ENCODE peak calls at places on chromosome 22, in nine cellular contexts. Q is Caco-2; H is tibial artery; I is right lobe of liver; Z is CD4-positive, alpha-beta T cell; P is naive thymus-derived CD4-positive, alpha-beta T cell; O is cardiac muscle cell; K is transverse colon; N is mammary epithelial cell. G is an unnamed sample. For H3K27me3, the result is how much of the 10 kb centered on the place peaks cover.

GRCh38 chr22:17706451-17706900 is 67.8 kb downstream of the BID start:
- DNase-seq in Q (no peak), H (peak), I (peak), Z (no peak), P (peak), O (no peak), K (peak), N (peak), G (peak)

GRCh38 chr22:35509960-35510359 is 30.7 kb upstream of the RASD2 start:
- DNase-seq in Q (no peak), H (no peak), I (no peak), Z (no peak), P (no peak), O (no peak), K (no peak), N (no peak), G (no peak)

GRCh38 chr22:28917747-28918543 is 34.6 kb downstream of the ZNRF3 start:
- DNase-seq in Q (peak), H (no peak), I (no peak), Z (no peak), P (no peak), O (peak), K (peak), N (no peak), G (no peak)

GRCh38 chr22:41526802-41527799 is 17.2 kb downstream of the POLR3H start:
- DNase-seq in Q (peak), H (no peak), I (peak), Z (peak), P (peak), O (peak), K (peak), N (no peak), G (peak)

GRCh38 chr22:17578129-17578754 is 14.9 kb downstream of the SLC25A18 start:
- DNase-seq in Q (no peak), H (peak), I (peak), Z (no peak), P (no peak), O (no peak), K (peak), N (no peak), G (peak)

GRCh38 chr22:35202376-35202775 is 54.9 kb upstream of the HMGXB4 start:
- DNase-seq in Q (no peak), H (no peak), I (no peak), Z (no peak), P (no peak), O (no peak), K (no peak), N (peak), G (no peak)

GRCh38 chr22:33492210-33492651 is 428.0 kb downstream of the LARGE1 start:
- DNase-seq in Q (no peak), H (no peak), I (no peak), Z (no peak), P (no peak), O (peak), K (no peak), N (no peak), G (no peak)

GRCh38 chr22:22248878-22249277 is 4.3 kb downstream of the VPREB1 start:
- DNase-seq in Q (no peak), H (no peak), I (no peak), Z (no peak), P (no peak), O (no peak), K (no peak), N (no peak), G (no peak)

GRCh38 chr22:50724616-50725015 is 13.4 kb upstream of the ACR start:
- DNase-seq in Q (no peak), H (no peak), I (no peak), Z (no peak), P (no peak), O (no peak), K (no peak), N (no peak), G (no peak)

GRCh38 chr22:33897621-33897910 is 22.7 kb downstream of the LARGE1 start:
- DNase-seq in Q (no peak), H (no peak), I (no peak), Z (no peak), P (no peak), O (no peak), K (no peak), N (no peak), G (no peak)

GRCh38 chr22:21778705-21779363 is 43.2 kb upstream of the YPEL1 start:
- DNase-seq in Q (no peak), H (no peak), I (peak), Z (no peak), P (no peak), O (no peak), K (no peak), N (peak), G (no peak)

GRCh38 chr22:22070371-22070824 is 87.8 kb upstream of the TOP3B start:
- DNase-seq in Q (no peak), H (no peak), I (no peak), Z (no peak), P (no peak), O (no peak), K (no peak), N (peak), G (no peak)

GRCh38 chr22:32596471-32596870 is 121.9 kb downstream of the FBXO7 start:
- DNase-seq in Q (no peak), H (no peak), I (no peak), Z (no peak), P (no peak), O (no peak), K (no peak), N (peak), G (no peak)

GRCh38 chr22:32476286-32476685 is 1.7 kb downstream of the FBXO7 start:
- DNase-seq in Q (no peak), H (no peak), I (no peak), Z (no peak), P (no peak), O (no peak), K (no peak), N (no peak), G (no peak)

GRCh38 chr22:36430863-36431262 is 43.1 kb upstream of the MYH9 start:
- DNase-seq in Q (no peak), H (no peak), I (no peak), Z (no peak), P (no peak), O (no peak), K (no peak), N (no peak), G (no peak)

GRCh38 chr22:17782158-17782557 is 7.9 kb upstream of the BID start:
- DNase-seq in Q (no peak), H (no peak), I (no peak), Z (no peak), P (no peak), O (no peak), K (no peak), N (no peak), G (no peak)

GRCh38 chr22:39690901-39691620 is 120.5 kb downstream of the CACNA1I start:
- DNase-seq in Q (no peak), H (no peak), I (no peak), Z (no peak), P (no peak), O (no peak), K (no peak), N (no peak), G (no peak)

DNA sequence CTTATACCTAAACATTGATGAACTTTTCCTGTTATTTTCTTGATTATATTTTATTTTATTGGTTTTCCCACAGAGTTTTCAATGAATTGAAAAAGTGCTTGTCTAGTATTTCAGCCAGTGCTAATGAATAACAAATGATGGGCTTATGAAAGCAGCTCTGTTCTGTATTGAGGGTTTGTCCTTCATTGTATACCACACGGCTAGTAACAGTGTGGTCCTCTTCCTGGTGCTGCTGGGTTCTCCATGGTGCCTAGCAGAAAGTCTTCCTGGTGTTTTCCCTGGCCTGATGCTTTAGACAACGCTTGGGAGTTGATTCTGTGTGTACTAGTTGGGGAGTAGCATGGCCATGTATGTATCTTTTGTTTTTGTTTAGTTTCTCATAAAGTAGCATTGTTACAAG is 89.1 kb downstream of the MTMR3 start:
- DNase-seq in Q (no peak), H (no peak), I (no peak), Z (no peak), P (no peak), O (no peak), K (no peak), N (no peak), G (no peak)
- H3K27me3 ChIP-seq in Q (under half), H (under half), I (under half), Z (under half), P (under half), O (under half), K (under half), N (under half), G (under half)

DNA sequence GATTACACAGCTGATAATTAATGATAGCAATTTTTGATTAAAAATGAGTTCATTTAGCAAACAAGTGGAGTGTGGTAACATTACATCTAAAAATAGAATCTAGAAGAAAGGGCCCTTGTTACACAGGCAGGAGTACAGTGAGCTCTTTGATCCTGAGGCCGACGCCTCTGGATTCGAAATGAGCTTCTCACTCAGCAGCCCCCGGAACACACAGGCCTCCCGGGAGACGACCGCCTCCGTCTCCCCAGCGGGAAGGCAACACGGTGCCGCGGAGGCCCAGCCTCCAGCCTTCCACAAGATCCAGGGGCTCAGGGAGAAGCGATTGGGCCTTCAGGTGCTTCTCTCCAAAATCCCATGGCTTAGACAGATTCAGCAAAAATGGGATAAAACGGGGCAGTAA is 379.1 kb downstream of the BRD1 start:
- DNase-seq in Q (no peak), H (no peak), I (no peak), Z (no peak), P (no peak), O (no peak), K (no peak), N (no peak), G (no peak)
- H3K27me3 ChIP-seq in Q (under half), H (under half), I (under half), Z (under half), P (under half), O (under half), K (under half), N (under half), G (under half)

GRCh38 chr22:27670701-27671412 is 130.7 kb downstream of the MN1 start:
- DNase-seq in Q (peak), H (no peak), I (no peak), Z (no peak), P (no peak), O (peak), K (peak), N (no peak), G (no peak)
- H3K27me3 ChIP-seq in Q (under half), H (under half), I (under half), Z (under half), P (under half), O (under half), K (under half), N (under half), G (under half)

GRCh38 chr22:44402196-44403111 is 89.7 kb upstream of the SHISAL1 start:
- DNase-seq in Q (no peak), H (peak), I (peak), Z (no peak), P (no peak), O (no peak), K (no peak), N (no peak), G (peak)
- H3K27me3 ChIP-seq in Q (under half), H (under half), I (under half), Z (under half), P (under half), O (under half), K (under half), N (under half), G (under half)

DNA sequence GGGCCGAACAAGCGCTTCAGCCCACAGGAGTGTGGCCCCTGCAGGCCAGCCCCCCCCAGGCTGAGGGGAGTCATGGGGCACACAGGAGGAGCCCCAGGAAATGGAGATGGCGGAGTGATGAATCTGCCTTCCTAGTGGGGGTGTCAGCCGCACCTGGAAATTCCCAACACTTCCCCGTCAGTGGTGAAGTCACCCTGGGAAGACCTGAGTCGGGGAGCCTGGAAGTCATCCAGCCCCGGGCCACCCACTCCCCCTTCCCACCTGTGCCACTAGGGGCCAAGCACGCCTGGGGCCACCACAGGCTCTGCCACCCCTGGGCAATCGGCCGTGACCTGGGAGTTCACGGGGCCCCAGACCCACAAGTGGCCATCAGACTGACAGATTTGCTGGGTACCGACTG is 12.6 kb downstream of the WNT7B start:
- DNase-seq in Q (no peak), H (no peak), I (no peak), Z (no peak), P (no peak), O (no peak), K (no peak), N (no peak), G (no peak)
- H3K27me3 ChIP-seq in Q (under half), H (half or more), I (under half), Z (under half), P (under half), O (half or more), K (under half), N (under half), G (under half)

DNA sequence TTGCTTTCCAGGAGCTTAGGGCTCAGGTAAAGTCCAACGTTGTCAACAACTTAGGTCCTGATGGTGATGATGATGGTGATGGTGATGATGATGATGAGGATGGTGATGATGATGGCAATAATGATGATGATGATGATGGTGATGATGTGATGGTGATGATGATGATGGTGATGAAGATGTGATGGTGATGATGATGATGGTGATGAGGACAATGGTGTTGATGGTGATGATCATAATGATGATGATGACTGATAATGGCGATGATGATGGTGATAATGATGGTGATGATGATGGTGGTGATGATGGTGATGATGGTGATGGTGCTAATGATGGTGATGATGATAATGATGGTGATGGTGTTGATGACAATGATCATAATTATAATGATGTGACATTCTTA is 750.2 kb downstream of the TBC1D22A start:
- DNase-seq in Q (no peak), H (no peak), I (no peak), Z (no peak), P (no peak), O (no peak), K (no peak), N (no peak), G (no peak)
- H3K27me3 ChIP-seq in Q (under half), H (under half), I (under half), Z (under half), P (under half), O (under half), K (under half), N (under half), G (under half)

GRCh38 chr22:27433585-27434190 is 367.9 kb downstream of the MN1 start:
- DNase-seq in Q (peak), H (no peak), I (no peak), Z (no peak), P (no peak), O (peak), K (no peak), N (peak), G (no peak)

GRCh38 chr22:27424319-27424718 is 377.2 kb downstream of the MN1 start:
- DNase-seq in Q (no peak), H (no peak), I (no peak), Z (no peak), P (no peak), O (no peak), K (no peak), N (peak), G (no peak)

GRCh38 chr22:27431896-27432295 is 369.7 kb downstream of the MN1 start:
- DNase-seq in Q (no peak), H (no peak), I (no peak), Z (no peak), P (no peak), O (no peak), K (no peak), N (peak), G (no peak)

GRCh38 chr22:27430799-27431480 is 370.6 kb downstream of the MN1 start:
- DNase-seq in Q (no peak), H (no peak), I (no peak), Z (no peak), P (no peak), O (peak), K (no peak), N (no peak), G (no peak)

DNA sequence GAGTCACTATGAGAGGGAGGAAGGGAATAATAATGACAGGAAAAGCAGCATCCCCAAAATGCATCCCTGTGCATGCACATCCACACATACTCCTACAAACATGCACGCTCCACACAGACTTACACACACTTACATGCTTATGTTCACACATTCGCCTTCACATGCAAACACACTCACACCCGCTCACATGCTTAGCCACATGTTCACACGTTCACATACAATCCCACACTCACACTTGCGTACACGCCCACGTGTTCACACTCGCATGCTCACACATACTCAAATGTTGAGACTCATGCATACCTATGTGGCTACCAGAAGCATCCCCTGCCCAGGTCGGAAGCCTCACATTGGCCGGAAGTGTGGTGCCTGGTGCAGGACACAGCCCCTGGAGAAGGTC is 372.1 kb downstream of the MN1 start:
- DNase-seq in Q (no peak), H (no peak), I (no peak), Z (no peak), P (no peak), O (no peak), K (no peak), N (no peak), G (no peak)
- H3K27me3 ChIP-seq in Q (under half), H (under half), I (under half), Z (under half), P (under half), O (under half), K (under half), N (under half), G (under half)

DNA sequence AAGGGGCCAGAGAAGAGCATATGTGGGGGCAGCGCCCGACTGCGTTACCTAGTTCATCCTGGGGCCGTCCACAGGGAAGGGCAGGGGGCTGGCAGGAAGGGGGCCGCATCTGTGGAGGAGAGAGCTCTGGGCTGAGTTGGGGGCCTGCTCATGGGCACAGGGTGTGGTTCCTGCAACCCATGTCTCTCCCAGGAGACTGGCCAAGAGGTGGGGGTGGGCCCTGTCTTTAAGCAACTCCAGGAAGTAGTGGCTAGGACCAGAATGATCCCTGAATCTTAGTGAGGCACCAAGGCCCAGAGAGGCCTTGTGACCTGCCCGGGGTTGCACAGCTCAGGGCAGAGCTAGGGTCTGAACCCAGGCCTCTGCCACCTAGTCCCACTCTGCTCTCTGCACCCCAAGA is 21.9 kb downstream of the CSNK1E start:
- DNase-seq in Q (no peak), H (no peak), I (no peak), Z (no peak), P (no peak), O (no peak), K (no peak), N (no peak), G (no peak)
- H3K27me3 ChIP-seq in Q (under half), H (under half), I (under half), Z (under half), P (under half), O (under half), K (under half), N (under half), G (under half)

G was measured in ascending aorta.